ENCODE peak calls at places on chromosomes 2 and 18, in four cellular contexts. U, A, V and P are unnamed samples. For H3K79me2, the result is how much of the 10 kb centered on the place peaks cover.

GRCh38 chr2:223956267-223956666 is 996 bp upstream of the MRPL44 start:
- DNase-seq in U (no peak), A (peak), V (no peak), P (no peak)

GRCh38 chr2:1836321-1836860 is 92.1 kb upstream of the PXDN start:
- DNase-seq in U (no peak), V (no peak), A (no peak), P (no peak)

GRCh38 chr2:96618599-96619283 is 19.4 kb downstream of the KANSL3 start:
- DNase-seq in U (peak), A (no peak), V (peak), P (no peak)

GRCh38 chr2:27001851-27002369 is 30.9 kb upstream of the TMEM214 start:
- DNase-seq in V (no peak), U (no peak), A (peak), P (no peak)

GRCh38 chr2:26542194-26542455 is 64.2 kb upstream of the OTOF start:
- DNase-seq in V (no peak), U (no peak), A (no peak), P (no peak)

GRCh38 chr2:178526256-178526655 is 46.0 kb downstream of the PLEKHA3 start:
- DNase-seq in U (no peak), A (no peak), V (no peak), P (no peak)

GRCh38 chr2:239303711-239304532 is 96.9 kb downstream of the HDAC4 start:
- DNase-seq in V (no peak), U (no peak), A (no peak), P (no peak)

GRCh38 chr2:170155022-170155722 is 22.8 kb upstream of the MYO3B start:
- DNase-seq in V (peak), A (no peak), U (peak), P (no peak)

GRCh38 chr2:45184606-45185005 is 175.4 kb upstream of the SIX2 start:
- DNase-seq in V (peak), U (peak), A (peak), P (no peak)

GRCh38 chr2:85266424-85267041 is 61.3 kb downstream of the TGOLN2 start:
- DNase-seq in V (peak), A (peak), U (peak), P (peak)

GRCh38 chr18:54260376-54261072 is 8.8 kb upstream of the POLI start:
- DNase-seq in V (peak), U (no peak), A (peak), P (no peak)

GRCh38 chr2:25123682-25124081 is 44.7 kb downstream of the POMC start:
- DNase-seq in V (no peak), A (no peak), U (no peak), P (no peak)

GRCh38 chr18:11095211-11095610 is 54.2 kb downstream of the PIEZO2 start:
- DNase-seq in U (no peak), A (no peak), V (no peak), P (no peak)

GRCh38 chr18:63677490-63678225 is 16.0 kb upstream of the SERPINB3 start:
- DNase-seq in V (peak), A (peak), U (no peak), P (no peak)

GRCh38 chr2:127219716-127220090 is 396 bp downstream of the CYP27C1 start:
- DNase-seq in U (peak), A (no peak), V (peak), P (no peak)

GRCh38 chr2:66563473-66563872 is 128.5 kb downstream of the MEIS1 start:
- DNase-seq in U (no peak), A (no peak), V (no peak), P (no peak)

GRCh38 chr2:96399342-96400048 is 63.9 kb downstream of the NCAPH start:
- DNase-seq in U (no peak), A (no peak), V (no peak), P (no peak)

GRCh38 chr2:54641988-54642387 is 81.5 kb upstream of the EML6 start:
- DNase-seq in U (no peak), A (no peak), V (no peak), P (no peak)
- H3K79me2 ChIP-seq in U (under half), A (under half), V (under half), P (under half)

DNA sequence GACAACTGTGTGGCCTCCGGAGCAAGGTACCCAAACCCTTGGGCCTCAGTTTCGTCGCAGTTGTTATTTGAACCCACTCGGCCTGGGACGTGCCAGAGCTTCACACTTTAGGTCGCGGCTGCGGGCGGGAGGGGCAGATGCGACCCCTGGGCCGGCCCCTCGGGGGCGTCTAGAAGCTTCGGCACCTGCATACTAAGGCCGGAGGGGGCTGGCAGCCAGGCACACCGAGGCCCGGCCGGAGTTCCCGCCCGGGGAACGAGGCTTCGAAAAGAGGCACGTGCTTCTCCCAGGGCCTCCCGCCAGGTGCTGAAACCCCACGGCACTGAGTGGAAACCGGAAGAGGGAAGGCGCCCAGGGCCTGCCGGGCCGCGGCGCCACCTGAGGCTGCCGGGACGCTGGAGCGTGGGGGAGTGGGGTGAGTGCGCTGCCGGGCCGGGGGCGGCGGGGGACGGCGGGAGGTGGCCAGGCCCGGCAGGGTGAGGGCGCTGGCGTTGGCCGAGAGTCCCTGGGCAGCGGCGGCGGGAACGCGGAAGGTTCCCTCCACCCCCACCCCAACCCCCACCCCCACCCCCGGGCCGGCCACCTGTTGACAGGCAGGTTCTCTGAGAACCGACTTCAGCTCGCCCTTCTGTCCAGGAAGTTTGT is 8.9 kb downstream of the OTX1 start:
- DNase-seq in A (no peak), V (no peak), U (no peak), P (no peak)
- TF ChIP-seq EZH2 in A (peak), V (no peak), U (no peak), P (no peak)

GRCh38 chr2:216192181-216192580 is 83.0 kb downstream of the XRCC5 start:
- DNase-seq in A (no peak), U (no peak), V (no peak), P (no peak)
- H3K79me2 ChIP-seq in A (half or more), U (under half), V (under half), P (under half)

GRCh38 chr2:70007151-70007550 is 45.7 kb upstream of the ASPRV1 start:
- DNase-seq in U (no peak), V (no peak), A (no peak), P (no peak)

GRCh38 chr2:70006447-70006784 is 45.0 kb upstream of the ASPRV1 start:
- DNase-seq in U (no peak), V (no peak), A (no peak), P (no peak)

GRCh38 chr2:70005752-70006446 is 44.5 kb upstream of the ASPRV1 start:
- DNase-seq in A (no peak), U (no peak), V (no peak), P (no peak)

GRCh38 chr2:70002241-70002896 is 40.9 kb upstream of the ASPRV1 start:
- DNase-seq in A (no peak), V (no peak), U (no peak), P (peak)

DNA sequence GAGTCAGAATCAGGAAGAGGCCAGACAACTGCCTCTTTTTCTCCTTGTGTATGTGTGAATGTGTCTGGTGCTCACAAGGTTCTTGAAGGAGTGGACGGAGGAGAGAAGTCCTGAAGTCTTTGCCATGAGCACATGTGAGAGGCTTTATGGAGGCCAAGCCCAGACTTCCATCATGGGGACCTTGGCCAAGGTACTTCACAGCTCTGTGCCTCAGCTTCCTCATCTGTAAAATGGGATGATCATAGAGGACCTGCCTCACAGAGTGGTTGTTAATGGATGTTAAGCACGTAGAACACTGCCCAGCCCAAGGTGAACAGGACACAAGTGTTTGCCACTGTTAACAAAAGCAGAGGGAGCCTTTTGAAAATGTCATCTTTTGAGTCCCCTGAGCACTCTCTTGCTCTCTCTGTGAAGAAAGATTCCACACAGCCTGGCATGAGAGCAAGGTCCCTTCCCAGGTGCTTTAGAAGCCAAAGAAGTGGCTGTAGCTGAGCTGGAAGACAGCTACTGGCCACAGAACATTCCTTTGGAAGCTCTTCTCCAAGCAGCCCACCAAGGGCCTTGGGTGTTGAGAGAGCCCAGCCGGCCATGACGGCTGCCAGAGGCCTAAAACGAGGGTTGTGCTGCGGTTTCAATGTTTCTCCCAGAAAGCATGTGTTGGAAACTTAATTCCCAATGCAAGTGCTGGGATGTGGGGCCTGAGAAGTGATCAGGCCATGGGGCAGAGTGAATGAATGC is 41.8 kb upstream of the ASPRV1 start:
- DNase-seq in U (no peak), V (no peak), A (no peak), P (no peak)
- TF ChIP-seq EZH2 in U (no peak), V (no peak), A (no peak), P (no peak)

GRCh38 chr2:229873123-229873581 is 48.7 kb downstream of the TRIP12 start:
- DNase-seq in A (no peak), V (no peak), U (no peak), P (no peak)

GRCh38 chr2:229865033-229865432 is 56.8 kb downstream of the TRIP12 start:
- DNase-seq in A (no peak), V (no peak), U (no peak), P (no peak)

GRCh38 chr2:229870903-229871650 is 50.7 kb downstream of the TRIP12 start:
- DNase-seq in U (no peak), A (peak), V (peak), P (no peak)

GRCh38 chr2:229868794-229869193 is 53.0 kb downstream of the TRIP12 start:
- DNase-seq in U (no peak), A (no peak), V (no peak), P (no peak)

DNA sequence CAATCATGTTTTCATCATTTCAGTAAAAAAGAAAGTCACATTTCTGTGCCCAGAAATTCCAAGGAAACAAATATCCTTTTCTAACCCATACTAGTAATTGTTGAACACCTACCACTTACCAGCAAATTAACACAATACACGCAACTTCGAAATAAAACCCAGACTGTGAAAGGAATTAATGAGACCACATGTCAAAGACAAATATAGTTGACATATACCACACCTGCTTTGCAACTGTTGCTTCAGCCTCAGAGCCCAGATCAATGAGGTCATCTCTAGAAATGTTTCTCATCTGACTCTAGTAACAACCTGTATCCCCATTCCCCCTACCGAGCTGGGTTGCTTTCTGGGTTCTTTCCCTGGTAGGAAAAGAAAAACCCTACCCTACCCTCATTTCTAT is 52.6 kb downstream of the TRIP12 start:
- DNase-seq in V (no peak), U (no peak), A (no peak), P (no peak)
- H3K79me2 ChIP-seq in V (half or more), U (half or more), A (half or more), P (half or more)

GRCh38 chr2:153871231-153872221 is at the start of gene GALNT13:
- DNase-seq in V (peak), U (peak), A (peak), P (no peak)

GRCh38 chr2:153875801-153876466 is 4.2 kb downstream of the GALNT13 start:
- DNase-seq in A (no peak), U (no peak), V (no peak), P (no peak)

GRCh38 chr2:153870308-153870707 is 1.4 kb upstream of the GALNT13 start:
- DNase-seq in A (no peak), V (peak), U (no peak), P (no peak)

GRCh38 chr2:153873062-153874048 is 1.6 kb downstream of the GALNT13 start:
- DNase-seq in V (no peak), U (peak), A (no peak), P (no peak)

GRCh38 chr2:153872311-153873061 is 764 bp downstream of the GALNT13 start:
- DNase-seq in U (no peak), V (peak), A (no peak), P (no peak)
- TF ChIP-seq EZH2 in U (no peak), V (peak), A (no peak), P (no peak)

DNA sequence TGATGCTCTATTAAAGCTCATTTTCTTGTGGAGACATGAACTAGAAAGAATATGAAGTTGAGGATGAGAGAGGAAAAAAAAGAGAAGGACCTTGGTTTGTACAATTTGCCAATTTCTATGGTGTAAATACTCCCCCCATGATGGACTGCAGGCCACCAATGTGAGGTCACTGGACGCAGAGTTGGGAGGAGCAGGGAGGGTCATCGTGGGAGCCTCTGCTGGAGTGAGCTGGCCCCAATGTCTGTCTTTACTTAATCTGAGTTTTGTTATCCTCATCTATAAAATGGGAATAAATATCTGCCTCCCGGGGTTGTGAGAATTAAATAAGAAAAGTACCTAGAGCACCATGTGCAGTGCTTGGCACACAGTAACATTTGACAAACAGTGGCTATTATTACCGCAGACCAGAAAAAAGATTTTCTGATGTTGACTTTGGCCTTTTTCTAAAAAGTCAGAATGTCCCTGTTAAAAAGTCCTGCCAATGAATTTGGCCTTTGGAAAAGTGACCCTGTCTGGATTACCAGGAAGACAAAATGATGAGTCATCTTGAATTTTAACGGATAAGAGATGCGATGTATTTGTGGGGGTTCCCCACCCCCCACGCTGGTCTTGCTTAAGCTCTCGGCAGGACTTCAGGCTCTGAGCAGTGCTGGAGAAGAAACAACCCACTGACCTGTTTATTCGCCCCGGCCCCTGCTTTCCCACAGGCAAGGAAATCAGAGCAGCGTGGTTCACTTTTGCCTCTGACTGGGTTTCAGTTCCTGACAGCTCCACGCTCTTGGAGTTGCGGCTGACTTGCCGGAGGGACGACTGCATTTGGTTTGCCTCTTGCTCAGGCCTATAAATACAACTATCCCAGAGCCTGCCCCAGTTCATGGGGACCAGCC is 50.3 kb upstream of the FOSL2 start:
- DNase-seq in U (peak), A (no peak), V (peak), P (no peak)
- H3K79me2 ChIP-seq in U (under half), A (under half), V (under half), P (under half)

DNA sequence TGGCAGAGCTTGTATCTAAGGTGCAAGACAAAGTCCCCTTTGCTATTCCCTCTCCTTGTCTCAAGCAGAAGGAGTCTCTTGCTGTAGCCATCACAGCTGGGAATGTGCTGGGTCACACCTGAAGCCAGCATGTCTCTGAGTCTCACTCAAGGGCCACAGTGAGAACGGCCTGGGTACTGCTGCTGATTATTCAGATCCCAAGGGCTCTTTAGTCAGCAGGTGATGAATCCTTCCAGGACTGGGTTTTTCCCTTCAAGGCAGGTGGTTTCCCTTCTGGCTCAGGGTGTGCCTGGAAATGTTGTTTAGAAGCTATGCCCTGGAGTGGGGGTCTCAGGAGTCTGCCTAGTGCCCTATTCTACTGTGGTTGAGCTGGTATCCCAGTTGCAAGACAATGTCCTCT is 356.3 kb downstream of the PARD3B start:
- DNase-seq in V (no peak), A (peak), U (no peak), P (no peak)
- TF ChIP-seq EZH2 in V (no peak), A (no peak), U (no peak), P (no peak)

GRCh38 chr2:68812256-68812655 is 58.9 kb downstream of the BMP10 start:
- DNase-seq in V (no peak), A (no peak), U (no peak), P (no peak)
- H3K79me2 ChIP-seq in V (under half), A (under half), U (under half), P (under half)

GRCh38 chr2:70553584-70554337 is at the start of gene TGFA:
- DNase-seq in U (peak), A (peak), V (peak), P (peak)
- TF ChIP-seq EZH2 in U (no peak), A (no peak), V (no peak), P (peak)